ENCODE peak calls at places on chromosomes 7 and 10, in nine cellular contexts. M is GM06990, T is HFF-Myc, N is cardiac fibroblast, E is right atrium auricular region, Y is IMR-90, U is neural crest cell, S is astrocyte, O is B cell. G is an unnamed sample.

GRCh38 chr7:47100815-47101435 is 481.0 kb downstream of the TNS3 start:
- DNase-seq in O (no peak), T (no peak), Y (peak; percentile 43), E (no peak), N (peak; percentile 77), S (no peak), M (no peak), U (peak; percentile 47), G (no peak)

GRCh38 chr7:132455306-132455705 is 121.0 kb downstream of the PLXNA4 start:
- DNase-seq in T (no peak), S (no peak), N (no peak), O (no peak), E (no peak), M (no peak), U (no peak), Y (no peak), G (no peak)

GRCh38 chr7:44634187-44634838 is 27.9 kb downstream of the OGDH start:
- DNase-seq in O (no peak), M (no peak), T (no peak), U (no peak), S (peak; percentile 18), E (no peak), N (no peak), Y (peak; percentile 25), G (no peak)

GRCh38 chr10:113020838-113021237 is 70.8 kb downstream of the TCF7L2 start:
- DNase-seq in T (no peak), M (no peak), U (no peak), O (no peak), Y (no peak), S (no peak), E (no peak), N (no peak), G (no peak)

GRCh38 chr7:121002755-121003114 is 14.2 kb downstream of the CPED1 start:
- DNase-seq in U (no peak), M (no peak), N (no peak), Y (peak; percentile 79), S (peak; percentile 76), T (no peak), E (no peak), O (no peak), G (no peak)

GRCh38 chr10:88702848-88703597 is 3.0 kb upstream of the LIPK start:
- DNase-seq in E (no peak), N (no peak), T (peak; percentile 27), M (no peak), O (no peak), S (peak; percentile 86), U (no peak), Y (peak; percentile 35), G (no peak)

GRCh38 chr10:106930751-106931150 is 233.8 kb downstream of the SORCS1 start:
- DNase-seq in S (no peak), N (no peak), E (no peak), U (no peak), Y (no peak), T (no peak), M (peak; percentile 26), O (no peak), G (no peak)

GRCh38 chr7:46291601-46292150 is 370.6 kb upstream of the IGFBP3 start:
- DNase-seq in Y (peak; percentile 75), S (peak; percentile 73), E (no peak), T (no peak), U (no peak), M (peak; percentile 25), N (peak; percentile 84), O (no peak), G (no peak)

GRCh38 chr10:25758511-25758910 is 175.5 kb upstream of the MYO3A start:
- DNase-seq in E (no peak), O (no peak), U (no peak), T (no peak), N (no peak), M (no peak), S (peak; percentile 6), Y (no peak), G (no peak)

GRCh38 chr10:25756784-25757183 is 177.2 kb upstream of the MYO3A start:
- DNase-seq in O (no peak), E (no peak), T (no peak), Y (no peak), N (no peak), S (no peak), U (no peak), M (no peak), G (no peak)

GRCh38 chr10:25753776-25754175 is 180.3 kb upstream of the MYO3A start:
- DNase-seq in S (peak; percentile 73), M (no peak), Y (no peak), N (peak; percentile 64), U (no peak), T (no peak), E (no peak), O (no peak), G (no peak)

GRCh38 chr10:25761937-25762336 is 172.1 kb upstream of the MYO3A start:
- DNase-seq in N (no peak), O (no peak), T (no peak), S (no peak), U (no peak), M (no peak), E (no peak), Y (no peak), G (no peak)

DNA sequence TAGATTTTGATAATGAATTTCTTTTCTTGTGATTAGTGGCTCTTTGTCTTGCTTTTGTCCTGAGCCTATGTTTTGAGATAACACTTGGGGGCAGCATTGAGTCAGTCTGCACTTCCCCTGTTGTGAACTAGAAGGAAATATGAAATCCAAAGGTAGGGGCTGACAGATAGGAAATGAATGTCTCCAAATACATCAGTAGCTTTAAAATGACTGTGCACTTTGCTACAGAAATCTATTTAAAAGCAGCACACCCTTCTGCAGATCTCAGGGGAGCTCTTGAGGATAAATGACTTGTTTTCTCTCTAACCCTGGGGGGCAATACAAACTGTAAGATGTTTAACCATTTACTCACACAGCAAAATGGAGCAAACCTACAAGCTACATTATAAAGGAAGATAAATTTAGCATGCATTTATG is 176.0 kb upstream of the MYO3A start:
- DNase-seq in T (no peak), U (peak; percentile 33), N (peak; percentile 67), S (peak; percentile 36), O (peak; percentile 10), M (no peak), E (no peak), Y (no peak), G (peak; percentile 22)
- TF ChIP-seq CTCF in T (no peak), U (peak; percentile 86), N (peak; percentile 57), S (peak; percentile 69), O (peak; percentile 35), M (peak; percentile 64), E (peak; percentile 54), Y (no peak), G (peak; percentile 46)

GRCh38 chr10:92755725-92756124 is 66.0 kb downstream of the HHEX start:
- DNase-seq in S (no peak), O (no peak), E (no peak), U (no peak), M (no peak), T (no peak), N (no peak), Y (no peak), G (no peak)

GRCh38 chr10:92758594-92758993 is 68.8 kb downstream of the HHEX start:
- DNase-seq in E (no peak), S (no peak), M (no peak), T (no peak), O (no peak), Y (no peak), U (no peak), N (no peak), G (no peak)

GRCh38 chr10:92756233-92757065 is 66.7 kb downstream of the HHEX start:
- DNase-seq in M (peak; percentile 84), E (no peak), T (no peak), N (peak; percentile 44), U (no peak), S (no peak), O (peak; percentile 78), Y (peak; percentile 44), G (peak; percentile 65)

GRCh38 chr10:92757720-92758119 is 68.0 kb downstream of the HHEX start:
- DNase-seq in T (no peak), E (no peak), S (no peak), O (peak; percentile 49), N (no peak), Y (no peak), M (no peak), U (no peak), G (no peak)

GRCh38 chr10:92757066-92757716 is 67.4 kb downstream of the HHEX start:
- DNase-seq in O (peak; percentile 78), N (peak; percentile 96), M (peak; percentile 75), E (peak; percentile 90), U (no peak), S (peak; percentile 74), Y (peak; percentile 82), T (peak; percentile 66), G (peak; percentile 75)
- TF ChIP-seq CTCF in O (peak; percentile 42), N (peak; percentile 31), M (peak; percentile 30), E (peak; percentile 3), U (no peak), S (no peak), Y (peak; percentile 21), T (no peak), G (peak; percentile 25)

GRCh38 chr7:151028948-151029501 is 775 bp downstream of the ABCB8 start:
- DNase-seq in N (no peak), T (no peak), M (no peak), Y (no peak), O (no peak), S (no peak), U (no peak), E (no peak), G (no peak)
- TF ChIP-seq CTCF in N (no peak), T (no peak), M (no peak), Y (no peak), O (no peak), S (no peak), U (no peak), E (no peak), G (no peak)

GRCh38 chr7:26658080-26658697 is 206.2 kb downstream of the SKAP2 start:
- DNase-seq in S (no peak), U (peak; percentile 5), E (no peak), T (no peak), N (no peak), Y (no peak), O (no peak), M (no peak), G (no peak)

GRCh38 chr7:26658698-26659084 is 205.7 kb downstream of the SKAP2 start:
- DNase-seq in M (no peak), Y (no peak), T (no peak), N (no peak), E (no peak), O (no peak), S (no peak), U (no peak), G (no peak)

GRCh38 chr7:26656735-26657134 is 207.7 kb downstream of the SKAP2 start:
- DNase-seq in N (no peak), E (no peak), T (no peak), M (no peak), S (no peak), O (no peak), U (no peak), Y (no peak), G (no peak)

GRCh38 chr7:26655761-26656160 is 208.6 kb downstream of the SKAP2 start:
- DNase-seq in Y (no peak), U (no peak), N (no peak), E (no peak), M (no peak), O (no peak), S (no peak), T (no peak), G (no peak)

DNA sequence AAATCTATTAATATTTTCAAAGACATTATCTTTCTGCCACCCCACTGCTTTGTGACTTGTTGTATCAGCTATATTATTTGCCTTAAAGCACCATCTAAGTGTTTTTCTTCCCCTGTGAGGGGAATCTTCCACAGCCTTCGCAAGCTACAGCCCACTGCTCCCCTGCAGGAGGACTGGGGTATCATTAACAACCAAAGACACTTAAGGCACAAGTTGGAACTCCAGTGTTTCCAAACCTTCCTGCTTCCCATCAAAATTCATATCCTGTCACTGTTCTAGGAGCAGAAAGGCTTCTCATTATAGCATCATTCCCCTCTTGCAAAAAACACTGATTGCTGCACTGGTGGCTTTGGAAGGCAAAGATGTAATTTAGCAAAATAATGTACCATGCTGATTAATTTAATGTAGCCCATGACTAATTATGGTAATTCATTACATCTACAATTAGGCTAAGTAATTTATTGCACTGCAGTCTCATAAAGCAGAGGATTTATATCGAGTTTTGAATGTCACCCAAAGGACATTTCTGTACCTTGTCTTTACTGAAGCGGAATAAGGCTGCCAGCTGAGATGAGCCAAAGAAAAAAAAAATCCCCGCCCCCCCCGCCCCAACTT is 207.1 kb downstream of the SKAP2 start:
- DNase-seq in Y (no peak), U (no peak), M (no peak), O (no peak), E (no peak), N (no peak), T (no peak), S (no peak), G (no peak)
- TF ChIP-seq CTCF in Y (no peak), U (peak; percentile 40), M (no peak), O (no peak), E (no peak), N (no peak), T (no peak), S (no peak), G (no peak)